ENCODE peak calls at places on chromosome 21, in seven cellular contexts. A is spleen, O is GM23338, T is endothelial cell of umbilical vein, C is H1, N is upper lobe of left lung, W is stomach. P is an unnamed sample.

GRCh38 chr21:37220433-37220980 is 46.6 kb downstream of the VPS26C start:
- DNase-seq in O (peak), A (no peak), C (no peak), N (no peak), T (peak), W (no peak), P (no peak)

GRCh38 chr21:37762606-37763005 is 153.7 kb downstream of the KCNJ6 start:
- DNase-seq in O (no peak), C (no peak), A (no peak), W (no peak), N (no peak), T (no peak), P (no peak)

GRCh38 chr21:35779690-35780570 is 280.4 kb downstream of the SETD4 start:
- DNase-seq in O (no peak), N (no peak), W (no peak), A (no peak), C (no peak), T (no peak), P (peak)

GRCh38 chr21:42066521-42066920 is 4.6 kb upstream of the UMODL1 start:
- DNase-seq in N (no peak), O (no peak), C (no peak), T (no peak), W (no peak), A (no peak), P (no peak)

GRCh38 chr21:17371470-17371869 is 141.4 kb upstream of the CXADR start:
- DNase-seq in A (no peak), W (no peak), C (no peak), N (no peak), O (peak), T (no peak), P (no peak)

GRCh38 chr21:39756285-39756684 is 11.3 kb downstream of the IGSF5 start:
- DNase-seq in A (no peak), T (no peak), C (no peak), W (no peak), O (no peak), N (no peak), P (no peak)

GRCh38 chr21:35563885-35564451 is 496.4 kb downstream of the SETD4 start:
- DNase-seq in W (no peak), T (no peak), N (no peak), O (no peak), C (no peak), A (no peak), P (no peak)

GRCh38 chr21:39189857-39190604 is 6.8 kb upstream of the PSMG1 start:
- DNase-seq in W (no peak), N (no peak), T (no peak), A (no peak), O (no peak), C (no peak), P (no peak)

GRCh38 chr21:23694396-23694795 is 1912.9 kb downstream of the MRPL39 start:
- DNase-seq in T (no peak), C (no peak), A (no peak), W (no peak), O (no peak), N (no peak), P (no peak)

GRCh38 chr21:42596657-42597056 is 56.8 kb upstream of the PDE9A start:
- DNase-seq in O (no peak), N (no peak), A (no peak), T (no peak), C (no peak), W (no peak), P (no peak)

GRCh38 chr21:38993561-38993960 is 187.8 kb downstream of the ETS2 start:
- DNase-seq in A (no peak), N (no peak), T (peak), O (no peak), W (peak), C (no peak), P (no peak)

GRCh38 chr21:37073417-37074194 is 552 bp downstream of the TTC3 start:
- DNase-seq in C (no peak), W (peak), T (peak), A (peak), N (peak), O (no peak), P (peak)

GRCh38 chr21:21631961-21632360 is 633.8 kb downstream of the NCAM2 start:
- DNase-seq in C (no peak), A (no peak), O (no peak), W (no peak), T (no peak), N (no peak), P (no peak)

GRCh38 chr21:36122977-36123376 is 11.9 kb upstream of the CBR3 start:
- DNase-seq in O (no peak), N (no peak), W (no peak), C (no peak), A (no peak), T (peak), P (no peak)

GRCh38 chr21:38803075-38803474 is 2.7 kb upstream of the ETS2 start:
- DNase-seq in W (no peak), A (no peak), T (no peak), O (no peak), C (no peak), N (no peak), P (no peak)

GRCh38 chr21:35697321-35697808 is 363.0 kb downstream of the SETD4 start:
- DNase-seq in C (no peak), A (no peak), N (no peak), O (no peak), W (peak), T (no peak), P (no peak)

GRCh38 chr21:25558123-25558522 is 49.2 kb downstream of the MRPL39 start:
- DNase-seq in T (no peak), O (no peak), A (no peak), W (no peak), N (no peak), C (no peak), P (no peak)
- TF ChIP-seq POLR2AphosphoS5 in T (no peak), O (no peak), A (no peak), W (no peak), N (no peak), C (no peak), P (no peak)

GRCh38 chr21:44990921-44991320 is 51.1 kb downstream of the SLX9 start:
- DNase-seq in T (no peak), C (no peak), W (no peak), N (peak), A (peak), O (no peak), P (no peak)
- H3K27ac ChIP-seq in T (no peak), C (no peak), W (peak), N (no peak), A (no peak), O (no peak), P (no peak)

DNA sequence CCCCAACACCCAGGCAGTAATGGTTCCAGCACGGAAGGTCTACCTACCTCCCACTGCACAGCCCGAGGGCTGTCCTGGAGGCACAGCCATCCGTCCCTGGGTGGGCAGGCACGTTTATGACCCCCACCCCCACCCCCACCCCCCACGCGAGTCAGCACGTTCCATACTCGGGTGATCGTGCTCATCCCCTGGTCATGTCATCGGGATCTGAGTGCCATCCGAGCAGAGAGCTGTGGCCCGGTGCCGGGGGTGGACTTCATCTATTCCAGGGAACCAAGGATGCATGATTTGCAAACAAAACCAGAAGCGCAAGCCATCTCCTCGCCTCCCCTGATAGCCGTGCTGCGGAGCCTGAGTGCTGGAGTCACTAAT is 1.1 kb downstream of the TSPEAR start:
- DNase-seq in O (peak), C (no peak), T (no peak), W (no peak), N (no peak), A (no peak), P (no peak)
- H3K4me3 ChIP-seq in O (peak), C (peak), T (no peak), W (no peak), N (no peak), A (no peak), P (no peak)

GRCh38 chr21:33327792-33328433 is 3.1 kb downstream of the IFNAR1 start:
- DNase-seq in W (no peak), T (no peak), C (no peak), N (peak), O (no peak), A (no peak), P (no peak)

GRCh38 chr21:33332143-33332542 is 7.4 kb downstream of the IFNAR1 start:
- DNase-seq in A (no peak), C (no peak), T (no peak), O (no peak), N (no peak), W (no peak), P (no peak)

GRCh38 chr21:33327326-33327725 is 2.6 kb downstream of the IFNAR1 start:
- DNase-seq in C (no peak), O (no peak), A (no peak), N (no peak), T (no peak), W (no peak), P (no peak)

GRCh38 chr21:33334191-33334590 is 9.4 kb downstream of the IFNAR1 start:
- DNase-seq in A (no peak), T (no peak), C (no peak), W (no peak), O (no peak), N (no peak), P (no peak)

GRCh38 chr21:33330726-33331125 is 6.0 kb downstream of the IFNAR1 start:
- DNase-seq in N (no peak), T (no peak), A (no peak), C (no peak), O (no peak), W (no peak), P (no peak)
- TF ChIP-seq POLR2AphosphoS5 in N (no peak), T (no peak), A (no peak), C (no peak), O (no peak), W (no peak), P (no peak)

P was measured in breast epithelium.